ENCODE peak calls at places on chromosomes 2 and 18, in eight cellular contexts. One of them, this sample, is unnamed. For H3K9me3, the result is how much of the 10 kb centered on the place peaks cover.

GRCh38 chr2:228039752-228040534 is 141.5 kb downstream of the SPHKAP start:
- DNase-seq in adrenal gland: no peak
- DNase-seq in colonic mucosa: no peak
- DNase-seq in ascending aorta: no peak
- DNase-seq in heart right ventricle: no peak
- DNase-seq in CD4-positive, alpha-beta memory T cell: no peak
- DNase-seq in cardiac muscle cell: peak
- DNase-seq in naive thymus-derived CD4-positive, alpha-beta T cell: no peak
- DNase-seq in this sample: no peak

GRCh38 chr2:178271629-178272333 is 77.5 kb downstream of the OSBPL6 start:
- DNase-seq in cardiac muscle cell: peak
- DNase-seq in colonic mucosa: no peak
- DNase-seq in naive thymus-derived CD4-positive, alpha-beta T cell: no peak
- DNase-seq in CD4-positive, alpha-beta memory T cell: no peak
- DNase-seq in heart right ventricle: peak
- DNase-seq in adrenal gland: no peak
- DNase-seq in ascending aorta: peak
- DNase-seq in this sample: peak

GRCh38 chr2:160343404-160343803 is 143.3 kb upstream of the ITGB6 start:
- DNase-seq in adrenal gland: no peak
- DNase-seq in heart right ventricle: no peak
- DNase-seq in cardiac muscle cell: no peak
- DNase-seq in CD4-positive, alpha-beta memory T cell: no peak
- DNase-seq in ascending aorta: no peak
- DNase-seq in naive thymus-derived CD4-positive, alpha-beta T cell: no peak
- DNase-seq in colonic mucosa: no peak
- DNase-seq in this sample: no peak

GRCh38 chr18:47899107-47899840 is 31.2 kb downstream of the SMAD2 start:
- DNase-seq in cardiac muscle cell: no peak
- DNase-seq in heart right ventricle: no peak
- DNase-seq in CD4-positive, alpha-beta memory T cell: no peak
- DNase-seq in colonic mucosa: no peak
- DNase-seq in ascending aorta: no peak
- DNase-seq in naive thymus-derived CD4-positive, alpha-beta T cell: no peak
- DNase-seq in adrenal gland: no peak
- DNase-seq in this sample: no peak

GRCh38 chr18:62773691-62774090 is 58.4 kb downstream of the PHLPP1 start:
- DNase-seq in cardiac muscle cell: no peak
- DNase-seq in adrenal gland: no peak
- DNase-seq in CD4-positive, alpha-beta memory T cell: no peak
- DNase-seq in ascending aorta: no peak
- DNase-seq in naive thymus-derived CD4-positive, alpha-beta T cell: no peak
- DNase-seq in colonic mucosa: no peak
- DNase-seq in heart right ventricle: no peak
- DNase-seq in this sample: no peak

GRCh38 chr18:47075098-47075883 is 39.9 kb upstream of the ELOA2 start:
- DNase-seq in cardiac muscle cell: peak
- DNase-seq in heart right ventricle: no peak
- DNase-seq in naive thymus-derived CD4-positive, alpha-beta T cell: no peak
- DNase-seq in CD4-positive, alpha-beta memory T cell: no peak
- DNase-seq in adrenal gland: no peak
- DNase-seq in colonic mucosa: peak
- DNase-seq in ascending aorta: no peak
- DNase-seq in this sample: no peak

GRCh38 chr2:31390324-31390723 is 24.2 kb downstream of the XDH start:
- DNase-seq in CD4-positive, alpha-beta memory T cell: no peak
- DNase-seq in heart right ventricle: no peak
- DNase-seq in naive thymus-derived CD4-positive, alpha-beta T cell: no peak
- DNase-seq in adrenal gland: no peak
- DNase-seq in cardiac muscle cell: no peak
- DNase-seq in ascending aorta: no peak
- DNase-seq in colonic mucosa: no peak
- DNase-seq in this sample: no peak

GRCh38 chr18:11518788-11519685 is 90.4 kb upstream of the SLC35G4 start:
- DNase-seq in ascending aorta: no peak
- DNase-seq in naive thymus-derived CD4-positive, alpha-beta T cell: no peak
- DNase-seq in colonic mucosa: peak
- DNase-seq in cardiac muscle cell: peak
- DNase-seq in adrenal gland: peak
- DNase-seq in heart right ventricle: no peak
- DNase-seq in CD4-positive, alpha-beta memory T cell: peak
- DNase-seq in this sample: no peak

GRCh38 chr18:63523660-63524059 is 18.5 kb upstream of the SERPINB12 start:
- DNase-seq in ascending aorta: no peak
- DNase-seq in cardiac muscle cell: no peak
- DNase-seq in adrenal gland: no peak
- DNase-seq in CD4-positive, alpha-beta memory T cell: no peak
- DNase-seq in heart right ventricle: no peak
- DNase-seq in naive thymus-derived CD4-positive, alpha-beta T cell: no peak
- DNase-seq in colonic mucosa: no peak
- DNase-seq in this sample: no peak

GRCh38 chr2:134301099-134301970 is 47.5 kb downstream of the MGAT5 start:
- DNase-seq in heart right ventricle: no peak
- DNase-seq in colonic mucosa: no peak
- DNase-seq in CD4-positive, alpha-beta memory T cell: no peak
- DNase-seq in ascending aorta: no peak
- DNase-seq in cardiac muscle cell: no peak
- DNase-seq in naive thymus-derived CD4-positive, alpha-beta T cell: no peak
- DNase-seq in adrenal gland: peak
- DNase-seq in this sample: no peak

GRCh38 chr2:219142329-219142728 is 18.3 kb downstream of the NHEJ1 start:
- DNase-seq in adrenal gland: peak
- DNase-seq in CD4-positive, alpha-beta memory T cell: no peak
- DNase-seq in ascending aorta: peak
- DNase-seq in colonic mucosa: no peak
- DNase-seq in cardiac muscle cell: no peak
- DNase-seq in naive thymus-derived CD4-positive, alpha-beta T cell: no peak
- DNase-seq in heart right ventricle: no peak
- DNase-seq in this sample: no peak

GRCh38 chr2:122070241-122070731 is 314.8 kb downstream of the TSN start:
- DNase-seq in adrenal gland: no peak
- DNase-seq in ascending aorta: no peak
- DNase-seq in cardiac muscle cell: no peak
- DNase-seq in heart right ventricle: no peak
- DNase-seq in naive thymus-derived CD4-positive, alpha-beta T cell: no peak
- DNase-seq in CD4-positive, alpha-beta memory T cell: no peak
- DNase-seq in colonic mucosa: no peak
- DNase-seq in this sample: no peak

GRCh38 chr2:46091961-46092667 is 205.1 kb upstream of the EPAS1 start:
- DNase-seq in colonic mucosa: no peak
- DNase-seq in naive thymus-derived CD4-positive, alpha-beta T cell: no peak
- DNase-seq in ascending aorta: no peak
- DNase-seq in cardiac muscle cell: no peak
- DNase-seq in adrenal gland: no peak
- DNase-seq in heart right ventricle: no peak
- DNase-seq in CD4-positive, alpha-beta memory T cell: no peak
- DNase-seq in this sample: no peak

GRCh38 chr2:30947686-30948085 is 140.4 kb upstream of the CAPN13 start:
- DNase-seq in naive thymus-derived CD4-positive, alpha-beta T cell: no peak
- DNase-seq in CD4-positive, alpha-beta memory T cell: no peak
- DNase-seq in cardiac muscle cell: no peak
- DNase-seq in heart right ventricle: no peak
- DNase-seq in ascending aorta: no peak
- DNase-seq in colonic mucosa: no peak
- DNase-seq in adrenal gland: no peak
- DNase-seq in this sample: no peak

GRCh38 chr2:9291331-9291730 is 84.7 kb downstream of the ASAP2 start:
- DNase-seq in colonic mucosa: no peak
- DNase-seq in naive thymus-derived CD4-positive, alpha-beta T cell: no peak
- DNase-seq in adrenal gland: no peak
- DNase-seq in ascending aorta: no peak
- DNase-seq in cardiac muscle cell: no peak
- DNase-seq in CD4-positive, alpha-beta memory T cell: no peak
- DNase-seq in heart right ventricle: no peak
- DNase-seq in this sample: no peak

GRCh38 chr2:120495586-120495985 is 149.7 kb downstream of the INHBB start:
- DNase-seq in adrenal gland: no peak
- DNase-seq in cardiac muscle cell: no peak
- DNase-seq in colonic mucosa: no peak
- DNase-seq in naive thymus-derived CD4-positive, alpha-beta T cell: no peak
- DNase-seq in ascending aorta: no peak
- DNase-seq in CD4-positive, alpha-beta memory T cell: no peak
- DNase-seq in heart right ventricle: no peak
- DNase-seq in this sample: no peak

GRCh38 chr2:72864500-72864899 is 22.7 kb upstream of the SPR start:
- DNase-seq in ascending aorta: no peak
- DNase-seq in CD4-positive, alpha-beta memory T cell: no peak
- DNase-seq in cardiac muscle cell: no peak
- DNase-seq in colonic mucosa: no peak
- DNase-seq in heart right ventricle: no peak
- DNase-seq in naive thymus-derived CD4-positive, alpha-beta T cell: no peak
- DNase-seq in adrenal gland: no peak
- DNase-seq in this sample: no peak

GRCh38 chr18:23661735-23662308 is 889 bp downstream of the ANKRD29 start:
- DNase-seq in ascending aorta: no peak
- DNase-seq in cardiac muscle cell: no peak
- DNase-seq in CD4-positive, alpha-beta memory T cell: peak
- DNase-seq in adrenal gland: no peak
- DNase-seq in colonic mucosa: no peak
- DNase-seq in naive thymus-derived CD4-positive, alpha-beta T cell: no peak
- DNase-seq in heart right ventricle: no peak
- DNase-seq in this sample: no peak

GRCh38 chr2:235666240-235666781 is 172.5 kb downstream of the AGAP1 start:
- DNase-seq in colonic mucosa: peak
- DNase-seq in ascending aorta: no peak
- DNase-seq in naive thymus-derived CD4-positive, alpha-beta T cell: no peak
- DNase-seq in CD4-positive, alpha-beta memory T cell: peak
- DNase-seq in adrenal gland: peak
- DNase-seq in heart right ventricle: no peak
- DNase-seq in cardiac muscle cell: peak
- DNase-seq in this sample: no peak

GRCh38 chr2:237720444-237720843 is 78.1 kb upstream of the RBM44 start:
- DNase-seq in ascending aorta: peak
- DNase-seq in naive thymus-derived CD4-positive, alpha-beta T cell: no peak
- DNase-seq in colonic mucosa: no peak
- DNase-seq in heart right ventricle: no peak
- DNase-seq in cardiac muscle cell: no peak
- DNase-seq in adrenal gland: no peak
- DNase-seq in CD4-positive, alpha-beta memory T cell: no peak
- DNase-seq in this sample: no peak

DNA sequence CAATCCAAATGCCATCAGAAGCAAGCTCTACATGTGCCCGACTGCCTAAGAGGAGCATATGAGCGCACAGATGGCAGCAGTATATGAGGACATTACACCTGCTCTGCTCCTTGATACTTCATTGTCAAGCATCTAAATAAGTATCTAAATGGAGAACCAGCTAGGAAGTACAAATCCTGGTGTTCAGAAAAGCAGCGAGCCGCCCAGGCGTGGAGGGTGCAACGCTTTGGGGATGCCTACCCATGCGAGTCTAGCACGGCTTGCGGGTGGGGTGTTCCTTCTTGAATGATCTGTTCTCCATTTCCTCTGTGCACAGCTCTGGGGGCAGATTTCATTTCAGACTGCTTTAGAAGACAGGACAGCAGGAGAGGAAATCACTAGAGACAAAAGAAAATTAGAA is 63.0 kb upstream of the BCL2L11 start:
- DNase-seq in ascending aorta: no peak
- DNase-seq in cardiac muscle cell: no peak
- DNase-seq in heart right ventricle: no peak
- DNase-seq in adrenal gland: no peak
- DNase-seq in colonic mucosa: no peak
- DNase-seq in CD4-positive, alpha-beta memory T cell: no peak
- DNase-seq in naive thymus-derived CD4-positive, alpha-beta T cell: no peak
- DNase-seq in this sample: no peak
- H3K27ac ChIP-seq in ascending aorta: no peak
- H3K27ac ChIP-seq in cardiac muscle cell: no peak
- H3K27ac ChIP-seq in heart right ventricle: no peak
- H3K27ac ChIP-seq in adrenal gland: no peak
- H3K27ac ChIP-seq in colonic mucosa: no peak
- H3K27ac ChIP-seq in CD4-positive, alpha-beta memory T cell: no peak
- H3K27ac ChIP-seq in naive thymus-derived CD4-positive, alpha-beta T cell: no peak
- H3K27ac ChIP-seq in this sample: no peak

GRCh38 chr2:150140777-150141176 is 346.7 kb downstream of the RND3 start:
- DNase-seq in cardiac muscle cell: no peak
- DNase-seq in CD4-positive, alpha-beta memory T cell: no peak
- DNase-seq in heart right ventricle: no peak
- DNase-seq in ascending aorta: no peak
- DNase-seq in adrenal gland: no peak
- DNase-seq in colonic mucosa: no peak
- DNase-seq in naive thymus-derived CD4-positive, alpha-beta T cell: no peak
- DNase-seq in this sample: no peak
- H3K9me3 ChIP-seq in cardiac muscle cell: under half
- H3K9me3 ChIP-seq in CD4-positive, alpha-beta memory T cell: under half
- H3K9me3 ChIP-seq in heart right ventricle: under half
- H3K9me3 ChIP-seq in ascending aorta: under half
- H3K9me3 ChIP-seq in adrenal gland: under half
- H3K9me3 ChIP-seq in colonic mucosa: under half
- H3K9me3 ChIP-seq in naive thymus-derived CD4-positive, alpha-beta T cell: under half
- H3K9me3 ChIP-seq in this sample: under half

DNA sequence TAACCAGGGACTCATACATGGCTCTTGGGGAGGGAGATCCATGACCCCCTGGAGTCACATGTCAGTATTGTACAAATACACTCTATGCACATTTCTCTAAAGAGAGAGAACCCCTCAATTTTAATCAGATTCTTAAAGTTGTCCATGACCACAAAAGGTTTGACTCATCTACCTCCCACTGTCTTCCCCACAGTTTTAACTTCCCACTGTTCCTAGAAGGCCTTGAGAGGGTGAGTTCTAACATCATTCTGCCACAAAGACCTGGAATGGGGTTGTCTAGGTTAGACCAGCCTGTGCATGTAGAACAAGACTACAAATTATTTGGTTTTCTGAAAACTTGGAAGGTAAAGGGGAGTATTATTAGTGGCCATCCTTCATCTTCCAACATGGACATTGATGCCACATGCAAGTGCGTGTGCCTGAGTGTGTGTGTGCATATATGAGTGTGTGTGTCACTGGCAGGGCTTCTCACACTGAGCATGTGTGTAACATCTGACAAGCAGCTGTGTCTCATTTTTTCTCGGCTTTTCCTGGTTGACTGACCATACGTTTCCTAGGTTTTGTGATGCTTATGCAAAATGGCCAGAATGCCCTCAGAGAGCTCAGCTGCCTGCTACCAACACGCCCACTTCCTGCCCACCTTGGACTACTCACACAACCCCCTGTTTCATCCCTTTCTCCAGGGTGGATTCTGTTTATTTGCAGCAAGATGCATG is 94.6 kb upstream of the LGALSL start:
- DNase-seq in cardiac muscle cell: no peak
- DNase-seq in naive thymus-derived CD4-positive, alpha-beta T cell: no peak
- DNase-seq in heart right ventricle: no peak
- DNase-seq in CD4-positive, alpha-beta memory T cell: no peak
- DNase-seq in colonic mucosa: no peak
- DNase-seq in ascending aorta: no peak
- DNase-seq in adrenal gland: no peak
- DNase-seq in this sample: no peak
- H3K27ac ChIP-seq in cardiac muscle cell: no peak
- H3K27ac ChIP-seq in naive thymus-derived CD4-positive, alpha-beta T cell: no peak
- H3K27ac ChIP-seq in heart right ventricle: no peak
- H3K27ac ChIP-seq in CD4-positive, alpha-beta memory T cell: no peak
- H3K27ac ChIP-seq in colonic mucosa: peak
- H3K27ac ChIP-seq in ascending aorta: peak
- H3K27ac ChIP-seq in adrenal gland: no peak
- H3K27ac ChIP-seq in this sample: no peak

DNA sequence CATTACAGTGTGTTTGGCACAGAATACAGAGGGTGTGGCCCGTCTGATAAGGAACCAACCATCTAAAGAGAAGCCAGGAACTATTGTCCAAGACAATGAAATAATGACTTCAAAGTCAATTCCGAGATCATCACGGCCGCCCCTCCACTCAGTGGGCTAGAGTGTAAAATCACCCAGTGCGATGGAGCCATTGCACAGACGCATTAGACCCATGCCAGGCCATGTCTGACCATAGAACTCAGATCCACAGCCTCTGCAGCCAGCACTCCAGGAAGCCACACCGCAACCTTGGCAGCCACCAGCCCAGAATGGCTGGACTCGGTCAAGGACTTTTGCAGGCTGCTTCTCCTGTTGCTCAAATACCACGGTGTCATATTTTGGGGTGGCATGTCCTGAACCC is 835.7 kb downstream of the DCDC2C start:
- DNase-seq in naive thymus-derived CD4-positive, alpha-beta T cell: no peak
- DNase-seq in CD4-positive, alpha-beta memory T cell: no peak
- DNase-seq in ascending aorta: no peak
- DNase-seq in cardiac muscle cell: no peak
- DNase-seq in heart right ventricle: no peak
- DNase-seq in adrenal gland: no peak
- DNase-seq in colonic mucosa: no peak
- DNase-seq in this sample: no peak
- H3K9me3 ChIP-seq in naive thymus-derived CD4-positive, alpha-beta T cell: under half
- H3K9me3 ChIP-seq in CD4-positive, alpha-beta memory T cell: under half
- H3K9me3 ChIP-seq in ascending aorta: under half
- H3K9me3 ChIP-seq in cardiac muscle cell: under half
- H3K9me3 ChIP-seq in heart right ventricle: under half
- H3K9me3 ChIP-seq in adrenal gland: under half
- H3K9me3 ChIP-seq in colonic mucosa: under half
- H3K9me3 ChIP-seq in this sample: under half